ENCODE peak calls at places on chromosomes 6 and 20, in seven cellular contexts. Y is suprapubic skin, X is pancreas, P is A549, K is cardiac muscle cell, B is Peyer's patch, O is body of pancreas. G is an unnamed sample.

GRCh38 chr20:56343861-56344381 is 14.9 kb upstream of the FAM210B start:
- DNase-seq in O (peak; percentile 56), P (peak; percentile 55), X (peak; percentile 55), B (no peak), K (peak; percentile 55), Y (no peak), G (peak; percentile 79)

GRCh38 chr6:88952065-88952704 is 11.2 kb downstream of the RNGTT start:
- DNase-seq in K (peak; percentile 48), Y (no peak), P (no peak), X (no peak), B (no peak), O (no peak), G (no peak)

GRCh38 chr6:121549741-121550140 is 114.3 kb downstream of the GJA1 start:
- DNase-seq in K (peak; percentile 75), X (no peak), B (no peak), O (no peak), P (no peak), Y (no peak), G (no peak)

GRCh38 chr20:63085087-63085861 is 78.5 kb upstream of the BHLHE23 start:
- DNase-seq in B (peak; percentile 34), O (no peak), K (no peak), P (no peak), X (peak; percentile 8), Y (peak; percentile 33), G (peak; percentile 72)

GRCh38 chr20:45044084-45044573 is 56.8 kb downstream of the KCNS1 start:
- DNase-seq in P (peak; percentile 39), O (peak; percentile 27), Y (no peak), X (no peak), K (peak; percentile 92), B (peak; percentile 64), G (no peak)

GRCh38 chr20:38460040-38460623 is 12.5 kb upstream of the RALGAPB start:
- DNase-seq in X (no peak), P (peak; percentile 66), K (peak; percentile 92), Y (no peak), O (no peak), B (peak; percentile 60), G (no peak)

GRCh38 chr20:45796336-45797070 is 4.7 kb downstream of the DNTTIP1 start:
- DNase-seq in X (no peak), O (no peak), B (no peak), K (no peak), Y (no peak), P (no peak), G (no peak)

GRCh38 chr20:19851863-19852262 is 93.8 kb downstream of the RIN2 start:
- DNase-seq in K (no peak), Y (no peak), P (no peak), O (no peak), X (no peak), B (no peak), G (no peak)

GRCh38 chr20:63053430-63054102 is 46.8 kb upstream of the BHLHE23 start:
- DNase-seq in B (peak; percentile 32), X (no peak), O (no peak), Y (no peak), K (no peak), P (no peak), G (peak; percentile 41)

GRCh38 chr6:120378582-120379220 is 955.6 kb downstream of the TBC1D32 start:
- DNase-seq in B (no peak), O (no peak), P (peak; percentile 6), Y (no peak), X (no peak), K (peak; percentile 64), G (no peak)

GRCh38 chr6:2896741-2897140 is 6.4 kb downstream of the SERPINB9 start:
- DNase-seq in X (no peak), P (no peak), B (no peak), Y (no peak), K (no peak), O (no peak), G (no peak)

GRCh38 chr6:2900221-2900807 is 2.8 kb downstream of the SERPINB9 start:
- DNase-seq in O (no peak), P (no peak), K (no peak), Y (no peak), B (no peak), X (no peak), G (no peak)

GRCh38 chr6:2899596-2899995 is 3.5 kb downstream of the SERPINB9 start:
- DNase-seq in Y (no peak), B (no peak), O (no peak), X (no peak), P (no peak), K (no peak), G (no peak)

GRCh38 chr6:2902470-2902762 is 693 bp downstream of the SERPINB9 start:
- DNase-seq in Y (no peak), K (peak; percentile 59), B (no peak), P (no peak), X (no peak), O (no peak), G (no peak)

DNA sequence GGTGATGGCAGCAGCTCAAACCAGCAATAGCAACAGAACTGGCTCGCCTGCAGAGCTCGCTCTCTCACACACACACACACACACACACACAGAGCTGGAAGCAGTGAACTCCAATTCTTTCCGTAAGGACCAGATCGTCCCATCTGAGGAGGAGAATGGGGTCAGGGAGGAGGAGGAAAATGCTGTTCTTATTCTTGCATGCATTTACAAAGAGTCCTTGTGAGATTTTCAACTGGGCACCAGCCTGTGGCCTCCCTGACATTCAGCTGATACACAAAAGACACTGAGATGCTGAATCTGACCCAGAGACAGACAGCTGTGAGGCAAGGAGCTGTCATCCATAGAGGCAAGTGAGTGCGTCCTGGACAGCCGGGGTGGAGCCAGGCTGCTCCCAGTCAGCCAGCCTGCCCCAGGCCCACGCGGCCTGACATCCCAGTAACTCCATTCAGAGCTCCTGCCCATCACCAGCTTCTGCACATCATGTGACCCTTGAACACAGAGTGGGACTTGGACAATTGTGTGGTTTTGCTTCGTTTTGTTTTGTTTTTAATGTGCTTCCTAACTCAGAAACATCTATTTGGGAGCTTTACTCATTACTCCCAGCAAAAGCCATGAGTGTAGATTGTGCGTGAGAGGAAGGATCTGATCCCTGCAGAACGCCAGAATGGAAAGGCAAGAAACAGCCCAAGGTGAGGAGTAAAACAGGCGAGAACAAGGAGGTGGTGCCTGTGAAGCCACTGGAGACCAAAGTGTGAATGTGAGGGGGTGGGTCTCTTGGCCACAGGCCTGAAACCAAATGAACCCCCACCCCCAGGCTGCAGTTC is 2.1 kb downstream of the SERPINB9 start:
- DNase-seq in B (no peak), O (no peak), P (no peak), Y (no peak), K (peak; percentile 37), X (no peak), G (no peak)
- H3K4me1 ChIP-seq in B (no peaks in the 10 kb centered on the region), O (peaks cover 11% of the 10 kb centered on the region), P (peaks cover 18% of the 10 kb centered on the region), Y (peaks cover 30% of the 10 kb centered on the region), K (peaks cover 2% of the 10 kb centered on the region), X (no peaks in the 10 kb centered on the region), G (peaks cover 78% of the 10 kb centered on the region)

GRCh38 chr6:127606131-127606562 is 29.2 kb downstream of the C6orf58 start:
- DNase-seq in B (no peak), P (peak; percentile 21), K (peak; percentile 50), O (no peak), Y (no peak), X (no peak), G (peak; percentile 46)
- TF ChIP-seq CTCF in B (peak; percentile 29), P (no peak), K (peak; percentile 19), O (no peak), Y (no peak), X (no peak), G (no peak)

DNA sequence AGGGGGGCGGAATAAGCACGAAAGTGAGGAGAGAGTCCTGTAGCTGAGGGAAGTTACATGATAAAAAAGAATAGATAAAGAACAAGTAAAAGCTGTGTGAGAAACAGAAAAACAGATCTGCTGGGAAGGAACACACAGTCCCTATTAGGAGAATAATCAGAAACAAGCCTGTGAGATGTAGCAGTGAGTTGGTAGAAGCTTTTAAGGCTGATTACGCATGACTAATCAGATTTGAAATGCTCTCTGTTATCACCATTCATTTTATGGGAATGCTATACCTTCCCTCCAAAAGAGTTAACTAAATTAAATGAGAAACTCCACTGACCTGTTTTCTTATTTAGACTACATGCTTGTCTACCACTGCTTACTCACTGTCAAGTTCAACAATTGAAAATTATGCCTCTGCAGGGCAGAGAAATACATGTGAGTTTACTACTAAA is 15.8 kb downstream of the REPS1 start:
- DNase-seq in K (no peak), Y (no peak), P (no peak), B (no peak), O (no peak), X (no peak), G (no peak)
- H3K4me1 ChIP-seq in K (peaks cover 27% of the 10 kb centered on the region), Y (peaks cover 57% of the 10 kb centered on the region), P (peaks cover 49% of the 10 kb centered on the region), B (no peaks in the 10 kb centered on the region), O (peaks cover 42% of the 10 kb centered on the region), X (peaks cover 33% of the 10 kb centered on the region), G (peaks cover 81% of the 10 kb centered on the region)

DNA sequence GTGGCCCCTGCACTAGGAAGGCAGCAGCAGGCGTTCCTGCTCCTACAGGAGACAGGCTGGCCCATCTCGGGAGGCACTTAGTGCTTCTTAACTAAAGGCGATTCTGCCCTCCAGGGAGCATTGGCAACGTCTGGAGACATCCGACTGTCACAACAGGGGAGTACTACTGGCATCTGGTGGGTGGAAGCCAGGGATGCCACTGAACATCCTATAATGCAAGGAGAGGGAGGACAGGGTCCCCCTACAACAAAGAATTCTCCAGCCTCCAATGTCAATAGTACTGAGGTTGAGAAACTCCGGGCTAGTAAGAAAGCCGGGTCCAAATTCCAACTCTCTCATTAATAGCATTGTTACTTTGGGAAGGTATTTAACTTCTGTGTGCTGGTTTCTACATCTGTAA is 119.4 kb upstream of the ARMC2 start:
- DNase-seq in O (no peak), K (no peak), P (no peak), Y (no peak), B (no peak), X (no peak), G (no peak)
- TF ChIP-seq CTCF in O (no peak), K (no peak), P (no peak), Y (no peak), B (no peak), X (no peak), G (no peak)

DNA sequence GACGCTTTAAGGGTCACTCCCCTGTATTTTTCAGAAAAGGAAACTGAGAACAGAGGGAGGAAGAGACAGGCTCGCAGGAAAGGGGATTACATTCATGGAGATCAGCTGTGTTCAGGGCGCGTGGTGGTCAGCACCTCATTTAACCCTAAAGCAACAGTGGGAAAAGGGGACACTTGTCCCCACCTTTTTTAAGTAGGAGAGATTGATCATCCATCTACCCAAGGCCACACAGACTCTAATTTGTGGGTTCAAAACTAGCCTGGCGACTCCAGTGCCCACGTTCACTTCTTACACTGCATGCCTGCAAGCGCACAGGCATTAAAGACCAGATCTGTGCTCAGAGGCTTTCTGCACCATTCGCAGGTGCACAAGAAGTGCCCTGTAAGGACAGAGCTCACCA is 167.9 kb upstream of the SNX9 start:
- DNase-seq in B (no peak), Y (no peak), X (no peak), K (no peak), P (no peak), O (no peak), G (no peak)
- H3K4me1 ChIP-seq in B (no peaks in the 10 kb centered on the region), Y (no peaks in the 10 kb centered on the region), X (no peaks in the 10 kb centered on the region), K (no peaks in the 10 kb centered on the region), P (no peaks in the 10 kb centered on the region), O (peaks cover 10% of the 10 kb centered on the region), G (no peaks in the 10 kb centered on the region)

G was measured in spleen.